ENCODE peak calls at places on chromosomes 7 and 10, in ten cellular contexts. One of them, this sample, is unnamed.

GRCh38 chr10:7788640-7789335 is 811 bp downstream of the ATP5F1C start:
- DNase-seq in AG10803: no peak
- DNase-seq in AG09309: no peak
- DNase-seq in AG04450: no peak
- DNase-seq in neural progenitor cell: peak
- DNase-seq in A549: no peak
- DNase-seq in astrocyte of the cerebellum: no peak
- DNase-seq in HepG2: peak
- DNase-seq in fibroblast of pulmonary artery: peak
- DNase-seq in bronchial epithelial cell: peak
- DNase-seq in this sample: no peak

GRCh38 chr7:81770823-81771222 is 976 bp upstream of the HGF start:
- DNase-seq in AG04450: no peak
- DNase-seq in AG09309: no peak
- DNase-seq in bronchial epithelial cell: peak
- DNase-seq in AG10803: no peak
- DNase-seq in HepG2: no peak
- DNase-seq in A549: no peak
- DNase-seq in neural progenitor cell: no peak
- DNase-seq in astrocyte of the cerebellum: no peak
- DNase-seq in fibroblast of pulmonary artery: no peak
- DNase-seq in this sample: no peak

GRCh38 chr7:66307591-66308215 is 102.6 kb downstream of the TPST1 start:
- DNase-seq in A549: no peak
- DNase-seq in neural progenitor cell: no peak
- DNase-seq in fibroblast of pulmonary artery: peak
- DNase-seq in bronchial epithelial cell: peak
- DNase-seq in AG10803: peak
- DNase-seq in AG04450: no peak
- DNase-seq in astrocyte of the cerebellum: peak
- DNase-seq in AG09309: peak
- DNase-seq in HepG2: peak
- DNase-seq in this sample: no peak

GRCh38 chr10:75395171-75395954 is 6.2 kb downstream of the ZNF503 start:
- DNase-seq in AG09309: no peak
- DNase-seq in A549: peak
- DNase-seq in HepG2: no peak
- DNase-seq in astrocyte of the cerebellum: no peak
- DNase-seq in bronchial epithelial cell: no peak
- DNase-seq in neural progenitor cell: peak
- DNase-seq in fibroblast of pulmonary artery: no peak
- DNase-seq in AG10803: peak
- DNase-seq in AG04450: no peak
- DNase-seq in this sample: no peak

GRCh38 chr7:41326616-41327015 is 376.3 kb downstream of the INHBA start:
- DNase-seq in HepG2: no peak
- DNase-seq in AG09309: no peak
- DNase-seq in astrocyte of the cerebellum: no peak
- DNase-seq in AG10803: no peak
- DNase-seq in A549: no peak
- DNase-seq in AG04450: no peak
- DNase-seq in neural progenitor cell: no peak
- DNase-seq in fibroblast of pulmonary artery: no peak
- DNase-seq in bronchial epithelial cell: peak
- DNase-seq in this sample: no peak

GRCh38 chr10:28314211-28314610 is 11.3 kb upstream of the MPP7 start:
- DNase-seq in bronchial epithelial cell: no peak
- DNase-seq in fibroblast of pulmonary artery: no peak
- DNase-seq in astrocyte of the cerebellum: no peak
- DNase-seq in A549: no peak
- DNase-seq in AG09309: no peak
- DNase-seq in AG04450: no peak
- DNase-seq in AG10803: no peak
- DNase-seq in HepG2: no peak
- DNase-seq in neural progenitor cell: peak
- DNase-seq in this sample: no peak

GRCh38 chr7:33554046-33554445 is 351.3 kb upstream of the BMPER start:
- DNase-seq in A549: no peak
- DNase-seq in AG04450: no peak
- DNase-seq in neural progenitor cell: no peak
- DNase-seq in AG10803: peak
- DNase-seq in astrocyte of the cerebellum: no peak
- DNase-seq in HepG2: no peak
- DNase-seq in bronchial epithelial cell: no peak
- DNase-seq in AG09309: no peak
- DNase-seq in fibroblast of pulmonary artery: peak
- DNase-seq in this sample: peak

GRCh38 chr10:55183993-55184392 is 383.0 kb upstream of the PCDH15 start:
- DNase-seq in AG04450: no peak
- DNase-seq in A549: no peak
- DNase-seq in AG10803: peak
- DNase-seq in neural progenitor cell: no peak
- DNase-seq in AG09309: no peak
- DNase-seq in HepG2: no peak
- DNase-seq in bronchial epithelial cell: no peak
- DNase-seq in astrocyte of the cerebellum: peak
- DNase-seq in fibroblast of pulmonary artery: no peak
- DNase-seq in this sample: no peak

GRCh38 chr7:150997075-150997511 is 6.3 kb downstream of the NOS3 start:
- DNase-seq in neural progenitor cell: no peak
- DNase-seq in fibroblast of pulmonary artery: no peak
- DNase-seq in AG04450: no peak
- DNase-seq in HepG2: no peak
- DNase-seq in AG10803: no peak
- DNase-seq in A549: no peak
- DNase-seq in bronchial epithelial cell: no peak
- DNase-seq in astrocyte of the cerebellum: no peak
- DNase-seq in AG09309: no peak
- DNase-seq in this sample: no peak

GRCh38 chr10:129953541-129954031 is 10.5 kb downstream of the EBF3 start:
- DNase-seq in AG04450: no peak
- DNase-seq in fibroblast of pulmonary artery: peak
- DNase-seq in neural progenitor cell: no peak
- DNase-seq in AG09309: no peak
- DNase-seq in A549: no peak
- DNase-seq in AG10803: peak
- DNase-seq in astrocyte of the cerebellum: no peak
- DNase-seq in bronchial epithelial cell: no peak
- DNase-seq in HepG2: no peak
- DNase-seq in this sample: no peak

GRCh38 chr10:4073912-4074311 is 288.9 kb upstream of the KLF6 start:
- DNase-seq in AG10803: peak
- DNase-seq in HepG2: no peak
- DNase-seq in AG04450: no peak
- DNase-seq in astrocyte of the cerebellum: no peak
- DNase-seq in fibroblast of pulmonary artery: peak
- DNase-seq in neural progenitor cell: no peak
- DNase-seq in AG09309: peak
- DNase-seq in bronchial epithelial cell: peak
- DNase-seq in A549: no peak
- DNase-seq in this sample: peak

GRCh38 chr10:112792487-112793196 is 157.4 kb upstream of the TCF7L2 start:
- DNase-seq in AG04450: no peak
- DNase-seq in HepG2: no peak
- DNase-seq in A549: no peak
- DNase-seq in astrocyte of the cerebellum: no peak
- DNase-seq in fibroblast of pulmonary artery: peak
- DNase-seq in AG10803: peak
- DNase-seq in bronchial epithelial cell: peak
- DNase-seq in AG09309: peak
- DNase-seq in neural progenitor cell: peak
- DNase-seq in this sample: peak

GRCh38 chr7:111012799-111013675 is 77.9 kb upstream of the LRRN3 start:
- DNase-seq in A549: no peak
- DNase-seq in HepG2: no peak
- DNase-seq in bronchial epithelial cell: peak
- DNase-seq in AG10803: no peak
- DNase-seq in fibroblast of pulmonary artery: no peak
- DNase-seq in AG09309: no peak
- DNase-seq in AG04450: no peak
- DNase-seq in neural progenitor cell: no peak
- DNase-seq in astrocyte of the cerebellum: no peak
- DNase-seq in this sample: no peak

GRCh38 chr10:71973777-71974488 is 9.7 kb downstream of the CHST3 start:
- DNase-seq in astrocyte of the cerebellum: no peak
- DNase-seq in fibroblast of pulmonary artery: no peak
- DNase-seq in AG09309: no peak
- DNase-seq in HepG2: no peak
- DNase-seq in A549: no peak
- DNase-seq in bronchial epithelial cell: no peak
- DNase-seq in AG10803: no peak
- DNase-seq in AG04450: no peak
- DNase-seq in neural progenitor cell: no peak
- DNase-seq in this sample: no peak

DNA sequence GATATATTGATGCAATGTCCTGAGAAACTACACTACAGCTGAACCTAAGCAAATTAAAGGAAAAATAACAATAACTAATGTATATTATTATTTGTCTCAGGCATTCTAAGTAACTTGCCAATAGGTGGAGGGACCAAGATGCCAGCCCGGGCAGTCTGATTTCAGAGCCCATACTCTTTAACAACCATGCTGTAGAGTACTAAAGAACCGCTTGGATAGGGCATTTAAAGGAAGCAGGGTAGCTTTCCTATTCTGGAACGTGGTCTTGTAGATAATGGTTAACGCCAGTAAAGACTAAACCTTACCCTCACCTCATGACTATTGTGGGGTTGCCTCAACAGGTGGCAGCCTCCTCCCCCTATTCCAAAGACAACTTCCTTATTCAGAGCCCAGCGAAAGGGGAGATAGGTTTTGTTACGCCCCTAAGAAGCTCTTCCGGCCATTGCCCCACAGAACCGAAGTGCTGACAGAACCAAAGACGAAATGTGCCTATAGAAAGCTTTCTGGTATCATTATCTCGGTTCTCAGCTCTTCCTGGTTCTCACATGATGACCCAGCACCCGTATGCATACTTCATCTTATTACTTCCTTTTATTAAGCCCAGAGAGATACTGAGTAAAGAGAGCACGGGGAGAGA is 707 bp upstream of the C1GALT1 start:
- DNase-seq in fibroblast of pulmonary artery: peak
- DNase-seq in astrocyte of the cerebellum: no peak
- DNase-seq in AG09309: no peak
- DNase-seq in bronchial epithelial cell: peak
- DNase-seq in AG10803: peak
- DNase-seq in HepG2: peak
- DNase-seq in A549: peak
- DNase-seq in AG04450: no peak
- DNase-seq in neural progenitor cell: peak
- DNase-seq in this sample: no peak
- TF ChIP-seq CTCF in fibroblast of pulmonary artery: no peak
- TF ChIP-seq CTCF in astrocyte of the cerebellum: no peak
- TF ChIP-seq CTCF in AG09309: no peak
- TF ChIP-seq CTCF in bronchial epithelial cell: peak
- TF ChIP-seq CTCF in AG10803: no peak
- TF ChIP-seq CTCF in HepG2: peak
- TF ChIP-seq CTCF in A549: peak
- TF ChIP-seq CTCF in AG04450: no peak
- TF ChIP-seq CTCF in neural progenitor cell: no peak
- TF ChIP-seq CTCF in this sample: no peak

GRCh38 chr10:17923728-17924127 is 28.0 kb upstream of the SLC39A12 start:
- DNase-seq in AG04450: peak
- DNase-seq in AG10803: peak
- DNase-seq in HepG2: no peak
- DNase-seq in bronchial epithelial cell: peak
- DNase-seq in AG09309: peak
- DNase-seq in A549: no peak
- DNase-seq in neural progenitor cell: no peak
- DNase-seq in astrocyte of the cerebellum: peak
- DNase-seq in fibroblast of pulmonary artery: peak
- DNase-seq in this sample: peak
- H3K4me3 ChIP-seq in AG04450: no peak
- H3K4me3 ChIP-seq in AG10803: no peak
- H3K4me3 ChIP-seq in HepG2: no peak
- H3K4me3 ChIP-seq in bronchial epithelial cell: no peak
- H3K4me3 ChIP-seq in AG09309: no peak
- H3K4me3 ChIP-seq in A549: no peak
- H3K4me3 ChIP-seq in neural progenitor cell: no peak
- H3K4me3 ChIP-seq in astrocyte of the cerebellum: no peak
- H3K4me3 ChIP-seq in fibroblast of pulmonary artery: no peak
- H3K4me3 ChIP-seq in this sample: no peak

DNA sequence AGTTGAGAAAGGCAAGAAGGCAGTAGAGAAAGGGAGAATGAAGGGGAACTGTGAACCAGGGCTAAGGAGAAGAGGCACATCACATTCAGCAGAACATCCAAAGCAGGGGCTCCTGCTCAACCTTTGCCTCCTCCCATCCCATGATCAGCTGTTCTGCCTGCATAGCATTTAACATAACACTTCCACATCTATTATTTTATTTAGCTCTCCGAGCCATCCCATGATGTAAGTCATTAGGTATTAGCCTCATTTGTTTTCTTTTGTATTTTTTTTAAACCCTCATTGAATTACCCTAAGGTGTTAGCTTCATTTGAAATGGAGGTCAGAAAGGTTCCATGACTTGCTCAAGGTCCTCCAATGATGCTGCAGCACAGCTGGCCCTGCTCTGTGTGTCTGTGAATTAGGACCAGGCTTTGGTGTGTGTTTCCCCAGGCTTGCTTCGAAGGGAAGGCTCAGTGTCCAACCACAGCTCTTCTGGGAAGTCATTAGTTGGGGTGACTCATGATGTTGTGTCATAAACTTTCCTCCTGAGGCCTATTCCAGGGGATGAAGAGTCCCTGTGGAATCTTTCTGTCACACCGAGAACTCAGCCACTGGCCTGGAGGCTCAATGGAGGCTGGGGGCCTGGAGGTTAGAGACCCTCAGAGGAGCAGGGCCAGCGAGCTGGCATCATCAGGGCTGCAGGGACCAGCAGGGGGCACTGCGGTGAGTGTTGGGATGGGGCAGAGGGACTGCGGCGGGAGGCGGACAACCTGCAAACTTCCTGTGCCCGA is 16.5 kb downstream of the NPFFR1 start:
- DNase-seq in AG10803: peak
- DNase-seq in bronchial epithelial cell: peak
- DNase-seq in A549: peak
- DNase-seq in neural progenitor cell: peak
- DNase-seq in fibroblast of pulmonary artery: peak
- DNase-seq in astrocyte of the cerebellum: peak
- DNase-seq in AG04450: peak
- DNase-seq in HepG2: no peak
- DNase-seq in AG09309: peak
- DNase-seq in this sample: peak
- TF ChIP-seq CTCF in AG10803: no peak
- TF ChIP-seq CTCF in bronchial epithelial cell: no peak
- TF ChIP-seq CTCF in A549: peak
- TF ChIP-seq CTCF in neural progenitor cell: peak
- TF ChIP-seq CTCF in fibroblast of pulmonary artery: peak
- TF ChIP-seq CTCF in astrocyte of the cerebellum: peak
- TF ChIP-seq CTCF in AG04450: peak
- TF ChIP-seq CTCF in HepG2: peak
- TF ChIP-seq CTCF in AG09309: peak
- TF ChIP-seq CTCF in this sample: peak

DNA sequence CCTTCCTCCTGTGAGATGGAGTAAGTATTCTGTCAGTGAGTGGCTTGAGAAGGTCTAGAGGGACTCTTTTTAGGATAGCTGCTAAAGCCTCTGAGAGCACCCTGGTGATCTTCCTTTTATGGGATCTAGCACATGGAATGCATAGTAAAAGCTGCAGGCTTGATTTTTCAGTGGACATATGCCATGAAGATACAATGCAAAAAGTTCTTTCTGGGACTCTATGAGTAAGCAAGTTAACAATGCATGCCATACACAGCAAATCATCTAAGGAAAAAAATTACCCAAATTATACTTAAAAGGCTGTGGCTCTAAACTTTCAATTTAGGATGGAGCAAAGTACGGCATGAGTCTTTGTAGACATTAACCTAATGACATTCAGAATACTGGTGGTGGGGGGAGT is 154.5 kb downstream of the SGMS1 start:
- DNase-seq in AG09309: peak
- DNase-seq in A549: no peak
- DNase-seq in HepG2: no peak
- DNase-seq in fibroblast of pulmonary artery: peak
- DNase-seq in neural progenitor cell: no peak
- DNase-seq in astrocyte of the cerebellum: peak
- DNase-seq in bronchial epithelial cell: peak
- DNase-seq in AG10803: peak
- DNase-seq in AG04450: no peak
- DNase-seq in this sample: peak
- H3K4me3 ChIP-seq in AG09309: no peak
- H3K4me3 ChIP-seq in A549: no peak
- H3K4me3 ChIP-seq in HepG2: no peak
- H3K4me3 ChIP-seq in fibroblast of pulmonary artery: no peak
- H3K4me3 ChIP-seq in neural progenitor cell: no peak
- H3K4me3 ChIP-seq in astrocyte of the cerebellum: no peak
- H3K4me3 ChIP-seq in bronchial epithelial cell: no peak
- H3K4me3 ChIP-seq in AG10803: no peak
- H3K4me3 ChIP-seq in AG04450: no peak
- H3K4me3 ChIP-seq in this sample: no peak